ENCODE peak calls at places on chromosomes 2 and 18, in four cellular contexts. M, G, W and X are unnamed samples.

GRCh38 chr18:10320848-10321247 is 133.6 kb upstream of the APCDD1 start:
- DNase-seq in M (peak; percentile 16), W (no peak), G (no peak), X (no peak)

GRCh38 chr2:46230677-46231425 is 66.4 kb upstream of the EPAS1 start:
- DNase-seq in W (no peak), M (no peak), G (no peak), X (no peak)

GRCh38 chr2:68774569-68775271 is 40.1 kb downstream of the ARHGAP25 start:
- DNase-seq in M (peak; percentile 97), G (no peak), W (peak; percentile 73), X (no peak)

GRCh38 chr18:41871229-41872000 is 83.6 kb upstream of the PIK3C3 start:
- DNase-seq in W (no peak), M (no peak), G (no peak), X (no peak)

GRCh38 chr2:70901235-70902066 is 34.2 kb upstream of the ATP6V1B1 start:
- DNase-seq in W (no peak), M (peak; percentile 37), G (peak; percentile 87), X (no peak)

GRCh38 chr2:210477496-210477895 is 937 bp upstream of the LANCL1 start:
- DNase-seq in M (peak; percentile 48), W (no peak), G (peak; percentile 78), X (no peak)

GRCh38 chr18:76385681-76385975 is 109.4 kb downstream of the ZNF516 start:
- DNase-seq in G (no peak), M (no peak), W (no peak), X (no peak)

GRCh38 chr2:6793913-6794312 is 71.8 kb downstream of the CMPK2 start:
- DNase-seq in M (no peak), G (no peak), W (no peak), X (no peak)

GRCh38 chr2:124911560-124911959 is 886.5 kb downstream of the CNTNAP5 start:
- DNase-seq in M (no peak), W (no peak), G (no peak), X (no peak)

GRCh38 chr2:9678554-9678953 is 47.8 kb upstream of the YWHAQ start:
- DNase-seq in G (no peak), M (no peak), W (no peak), X (no peak)

GRCh38 chr2:182920631-182921056 is 54.2 kb upstream of the FRZB start:
- DNase-seq in G (no peak), W (no peak), M (no peak), X (no peak)

GRCh38 chr18:37253424-37254255 is 312.0 kb downstream of the CELF4 start:
- DNase-seq in M (no peak), G (peak; percentile 88), W (no peak), X (no peak)